ENCODE peak calls at places on chromosome 5, in seven cellular contexts. One of them, this sample, is unnamed.

GRCh38 chr5:40605295-40605958 is 74.3 kb upstream of the PTGER4 start:
- DNase-seq in IMR-90: peak
- DNase-seq in neuronal stem cell: no peak
- DNase-seq in H9: no peak
- DNase-seq in mesendoderm: no peak
- DNase-seq in H1: no peak
- DNase-seq in trophoblast cell: no peak
- DNase-seq in this sample: peak

GRCh38 chr5:96648598-96648997 is 13.6 kb upstream of the CAST start:
- DNase-seq in IMR-90: peak
- DNase-seq in neuronal stem cell: no peak
- DNase-seq in H9: no peak
- DNase-seq in mesendoderm: no peak
- DNase-seq in H1: no peak
- DNase-seq in trophoblast cell: peak
- DNase-seq in this sample: peak

GRCh38 chr5:14036514-14036913 is 92.0 kb upstream of the DNAH5 start:
- DNase-seq in IMR-90: peak
- DNase-seq in neuronal stem cell: no peak
- DNase-seq in H9: peak
- DNase-seq in mesendoderm: peak
- DNase-seq in H1: no peak
- DNase-seq in trophoblast cell: no peak
- DNase-seq in this sample: peak

GRCh38 chr5:95823738-95824609 is 1.4 kb upstream of the GLRX start:
- DNase-seq in IMR-90: peak
- DNase-seq in neuronal stem cell: no peak
- DNase-seq in H9: peak
- DNase-seq in mesendoderm: peak
- DNase-seq in H1: no peak
- DNase-seq in trophoblast cell: peak
- DNase-seq in this sample: peak

GRCh38 chr5:65769539-65769938 is 47.5 kb downstream of the NLN start:
- DNase-seq in IMR-90: peak
- DNase-seq in neuronal stem cell: no peak
- DNase-seq in H9: no peak
- DNase-seq in mesendoderm: no peak
- DNase-seq in H1: no peak
- DNase-seq in trophoblast cell: no peak
- DNase-seq in this sample: peak

GRCh38 chr5:150789943-150790611 is 11.5 kb downstream of the SMIM3 start:
- DNase-seq in IMR-90: peak
- DNase-seq in neuronal stem cell: no peak
- DNase-seq in H9: peak
- DNase-seq in mesendoderm: peak
- DNase-seq in H1: no peak
- DNase-seq in trophoblast cell: peak
- DNase-seq in this sample: peak

GRCh38 chr5:133240425-133241091 is 188.7 kb downstream of the HSPA4 start:
- DNase-seq in IMR-90: peak
- DNase-seq in neuronal stem cell: no peak
- DNase-seq in H9: no peak
- DNase-seq in mesendoderm: peak
- DNase-seq in H1: no peak
- DNase-seq in trophoblast cell: peak
- DNase-seq in this sample: peak

GRCh38 chr5:74336286-74336685 is 304.2 kb downstream of the ENC1 start:
- DNase-seq in IMR-90: no peak
- DNase-seq in neuronal stem cell: no peak
- DNase-seq in H9: no peak
- DNase-seq in mesendoderm: no peak
- DNase-seq in H1: no peak
- DNase-seq in trophoblast cell: no peak
- DNase-seq in this sample: no peak

GRCh38 chr5:146877783-146878470 is 630 bp downstream of the PPP2R2B start:
- DNase-seq in IMR-90: no peak
- DNase-seq in neuronal stem cell: peak
- DNase-seq in H9: peak
- DNase-seq in mesendoderm: peak
- DNase-seq in H1: peak
- DNase-seq in trophoblast cell: peak
- DNase-seq in this sample: peak

GRCh38 chr5:107502711-107503110 is 168.0 kb downstream of the EFNA5 start:
- DNase-seq in IMR-90: no peak
- DNase-seq in neuronal stem cell: no peak
- DNase-seq in H9: no peak
- DNase-seq in mesendoderm: peak
- DNase-seq in H1: no peak
- DNase-seq in trophoblast cell: peak
- DNase-seq in this sample: no peak

GRCh38 chr5:93929146-93929545 is 187.7 kb upstream of the POU5F2 start:
- DNase-seq in IMR-90: peak
- DNase-seq in neuronal stem cell: no peak
- DNase-seq in H9: no peak
- DNase-seq in mesendoderm: no peak
- DNase-seq in H1: no peak
- DNase-seq in trophoblast cell: no peak
- DNase-seq in this sample: no peak

GRCh38 chr5:154543380-154543779 is 65.4 kb upstream of the HAND1 start:
- DNase-seq in IMR-90: no peak
- DNase-seq in neuronal stem cell: no peak
- DNase-seq in H9: no peak
- DNase-seq in mesendoderm: no peak
- DNase-seq in H1: no peak
- DNase-seq in trophoblast cell: no peak
- DNase-seq in this sample: no peak

GRCh38 chr5:128487041-128487440 is 51.0 kb downstream of the FBN2 start:
- DNase-seq in IMR-90: peak
- DNase-seq in neuronal stem cell: no peak
- DNase-seq in H9: no peak
- DNase-seq in mesendoderm: no peak
- DNase-seq in H1: no peak
- DNase-seq in trophoblast cell: peak
- DNase-seq in this sample: peak

GRCh38 chr5:23208959-23209431 is 298.4 kb upstream of the PRDM9 start:
- DNase-seq in IMR-90: peak
- DNase-seq in neuronal stem cell: peak
- DNase-seq in H9: peak
- DNase-seq in mesendoderm: peak
- DNase-seq in H1: peak
- DNase-seq in trophoblast cell: peak
- DNase-seq in this sample: peak

GRCh38 chr5:122896598-122897282 is 51.3 kb downstream of the SNX24 start:
- DNase-seq in IMR-90: peak
- DNase-seq in neuronal stem cell: no peak
- DNase-seq in H9: no peak
- DNase-seq in mesendoderm: no peak
- DNase-seq in H1: no peak
- DNase-seq in trophoblast cell: peak
- DNase-seq in this sample: peak

GRCh38 chr5:167688331-167688730 is 603.1 kb upstream of the WWC1 start:
- DNase-seq in IMR-90: no peak
- DNase-seq in neuronal stem cell: no peak
- DNase-seq in H9: no peak
- DNase-seq in mesendoderm: no peak
- DNase-seq in H1: no peak
- DNase-seq in trophoblast cell: no peak
- DNase-seq in this sample: peak

GRCh38 chr5:123753349-123754166 is 241.6 kb downstream of the CSNK1G3 start:
- DNase-seq in IMR-90: no peak
- DNase-seq in neuronal stem cell: no peak
- DNase-seq in H9: no peak
- DNase-seq in mesendoderm: no peak
- DNase-seq in H1: no peak
- DNase-seq in trophoblast cell: no peak
- DNase-seq in this sample: no peak

GRCh38 chr5:140633081-140633471 is at the start of gene CD14:
- DNase-seq in IMR-90: no peak
- DNase-seq in neuronal stem cell: no peak
- DNase-seq in H9: no peak
- DNase-seq in mesendoderm: no peak
- DNase-seq in H1: no peak
- DNase-seq in trophoblast cell: peak
- DNase-seq in this sample: no peak

GRCh38 chr5:127072861-127073846 is at the start of gene C5orf63:
- DNase-seq in IMR-90: peak
- DNase-seq in neuronal stem cell: no peak
- DNase-seq in H9: peak
- DNase-seq in mesendoderm: no peak
- DNase-seq in H1: no peak
- DNase-seq in trophoblast cell: peak
- DNase-seq in this sample: no peak

GRCh38 chr5:177968661-177969211 is 27.3 kb downstream of the PROP1 start:
- DNase-seq in IMR-90: no peak
- DNase-seq in neuronal stem cell: no peak
- DNase-seq in H9: no peak
- DNase-seq in mesendoderm: no peak
- DNase-seq in H1: no peak
- DNase-seq in trophoblast cell: no peak
- DNase-seq in this sample: no peak
- H3K18ac ChIP-seq in IMR-90: no peak
- H3K18ac ChIP-seq in neuronal stem cell: no peak
- H3K18ac ChIP-seq in H9: no peak
- H3K18ac ChIP-seq in mesendoderm: no peak
- H3K18ac ChIP-seq in H1: no peak
- H3K18ac ChIP-seq in trophoblast cell: no peak
- H3K18ac ChIP-seq in this sample: no peak

GRCh38 chr5:54162184-54162583 is 148.2 kb downstream of the ARL15 start:
- DNase-seq in IMR-90: no peak
- DNase-seq in neuronal stem cell: no peak
- DNase-seq in H9: no peak
- DNase-seq in mesendoderm: no peak
- DNase-seq in H1: no peak
- DNase-seq in trophoblast cell: no peak
- DNase-seq in this sample: no peak
- H4K8ac ChIP-seq in IMR-90: no peak
- H4K8ac ChIP-seq in neuronal stem cell: no peak
- H4K8ac ChIP-seq in H9: no peak
- H4K8ac ChIP-seq in mesendoderm: no peak
- H4K8ac ChIP-seq in H1: no peak
- H4K8ac ChIP-seq in trophoblast cell: no peak
- H4K8ac ChIP-seq in this sample: no peak

DNA sequence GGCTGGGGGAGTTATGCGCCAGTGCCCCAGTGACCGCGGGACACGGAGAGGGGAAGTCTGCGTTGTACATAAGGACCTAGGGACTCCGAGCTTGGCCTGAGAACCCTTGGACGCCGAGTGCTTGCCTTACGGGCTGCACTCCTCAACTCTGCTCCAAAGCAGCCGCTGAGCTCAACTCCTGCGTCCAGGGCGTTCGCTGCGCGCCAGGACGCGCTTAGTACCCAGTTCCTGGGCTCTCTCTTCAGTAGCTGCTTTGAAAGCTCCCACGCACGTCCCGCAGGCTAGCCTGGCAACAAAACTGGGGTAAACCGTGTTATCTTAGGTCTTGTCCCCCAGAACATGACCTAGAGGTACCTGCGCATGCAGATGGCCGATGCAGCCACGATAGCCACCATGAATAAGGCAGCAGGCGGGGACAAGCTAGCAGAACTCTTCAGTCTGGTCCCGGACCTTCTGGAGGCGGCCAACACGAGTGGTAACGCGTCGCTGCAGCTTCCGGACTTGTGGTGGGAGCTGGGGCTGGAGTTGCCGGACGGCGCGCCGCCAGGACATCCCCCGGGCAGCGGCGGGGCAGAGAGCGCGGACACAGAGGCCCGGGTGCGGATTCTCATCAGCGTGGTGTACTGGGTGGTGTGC is at the start of gene RXFP3:
- DNase-seq in IMR-90: peak
- DNase-seq in neuronal stem cell: no peak
- DNase-seq in H9: no peak
- DNase-seq in mesendoderm: no peak
- DNase-seq in H1: peak
- DNase-seq in trophoblast cell: no peak
- DNase-seq in this sample: no peak
- H3K18ac ChIP-seq in IMR-90: no peak
- H3K18ac ChIP-seq in neuronal stem cell: no peak
- H3K18ac ChIP-seq in H9: no peak
- H3K18ac ChIP-seq in mesendoderm: no peak
- H3K18ac ChIP-seq in H1: no peak
- H3K18ac ChIP-seq in trophoblast cell: no peak
- H3K18ac ChIP-seq in this sample: no peak

GRCh38 chr5:16588434-16589214 is 28.2 kb downstream of the RETREG1 start:
- DNase-seq in IMR-90: no peak
- DNase-seq in neuronal stem cell: no peak
- DNase-seq in H9: no peak
- DNase-seq in mesendoderm: no peak
- DNase-seq in H1: no peak
- DNase-seq in trophoblast cell: no peak
- DNase-seq in this sample: no peak
- H4K8ac ChIP-seq in IMR-90: no peak
- H4K8ac ChIP-seq in neuronal stem cell: no peak
- H4K8ac ChIP-seq in H9: no peak
- H4K8ac ChIP-seq in mesendoderm: no peak
- H4K8ac ChIP-seq in H1: no peak
- H4K8ac ChIP-seq in trophoblast cell: no peak
- H4K8ac ChIP-seq in this sample: no peak

DNA sequence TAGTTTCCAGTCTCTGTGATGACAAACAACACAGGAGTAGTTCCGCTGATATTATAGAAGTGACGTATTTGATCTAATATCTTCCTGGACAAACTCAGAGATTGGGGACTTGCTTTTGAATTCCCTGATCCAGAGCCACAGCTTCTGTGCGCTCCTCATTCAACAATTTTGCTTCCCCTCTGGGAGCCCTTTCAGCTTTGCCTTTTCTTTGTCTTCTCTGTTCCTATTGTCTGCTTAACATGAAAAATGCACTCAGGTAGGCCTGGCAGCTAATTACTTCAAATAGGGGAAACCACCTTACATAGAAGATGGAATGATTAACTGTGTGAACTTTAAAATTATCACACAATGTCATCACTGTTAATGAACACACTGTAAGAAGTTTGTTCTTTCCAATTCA is 192.9 kb downstream of the EPB41L4A start:
- DNase-seq in IMR-90: no peak
- DNase-seq in neuronal stem cell: no peak
- DNase-seq in H9: no peak
- DNase-seq in mesendoderm: no peak
- DNase-seq in H1: no peak
- DNase-seq in trophoblast cell: no peak
- DNase-seq in this sample: no peak
- H3K18ac ChIP-seq in IMR-90: no peak
- H3K18ac ChIP-seq in neuronal stem cell: no peak
- H3K18ac ChIP-seq in H9: no peak
- H3K18ac ChIP-seq in mesendoderm: no peak
- H3K18ac ChIP-seq in H1: no peak
- H3K18ac ChIP-seq in trophoblast cell: no peak
- H3K18ac ChIP-seq in this sample: no peak

This sample was measured in mesenchymal stem cell.